ENCODE peak calls at places on chromosomes 3 and 15, in ten cellular contexts. One of them, this sample, is unnamed.
A peak's percentile ranks its signal among the peaks of the same experiment; 100 is the strongest.

GRCh38 chr15:92666780-92667179 is 11.2 kb upstream of the FAM174B start:
- DNase-seq in sigmoid colon: peak; percentile 75
- DNase-seq in MM.1S: no peak
- DNase-seq in dermis microvascular lymphatic vessel endothelial cell: no peak
- DNase-seq in T1000: no peak
- DNase-seq in astrocyte of the cerebellum: no peak
- DNase-seq in mucosa of descending colon: peak; percentile 27
- DNase-seq in CD4-positive, CD25-positive, alpha-beta regulatory T cell: no peak
- DNase-seq in A172: no peak
- DNase-seq in SW480: no peak
- DNase-seq in this sample: no peak

GRCh38 chr3:69326821-69327433 is 59.0 kb downstream of the FRMD4B start:
- DNase-seq in sigmoid colon: no peak
- DNase-seq in MM.1S: peak; percentile 94
- DNase-seq in dermis microvascular lymphatic vessel endothelial cell: peak; percentile 37
- DNase-seq in T1000: no peak
- DNase-seq in astrocyte of the cerebellum: peak; percentile 15
- DNase-seq in mucosa of descending colon: peak; percentile 23
- DNase-seq in CD4-positive, CD25-positive, alpha-beta regulatory T cell: peak; percentile 67
- DNase-seq in A172: peak; percentile 11
- DNase-seq in SW480: no peak
- DNase-seq in this sample: peak; percentile 12

GRCh38 chr15:99722406-99722805 is 10.8 kb downstream of the LYSMD4 start:
- DNase-seq in sigmoid colon: no peak
- DNase-seq in MM.1S: no peak
- DNase-seq in dermis microvascular lymphatic vessel endothelial cell: no peak
- DNase-seq in T1000: no peak
- DNase-seq in astrocyte of the cerebellum: no peak
- DNase-seq in mucosa of descending colon: no peak
- DNase-seq in CD4-positive, CD25-positive, alpha-beta regulatory T cell: no peak
- DNase-seq in A172: no peak
- DNase-seq in SW480: no peak
- DNase-seq in this sample: no peak

GRCh38 chr15:65789105-65789504 is 3.0 kb downstream of the DENND4A start:
- DNase-seq in sigmoid colon: no peak
- DNase-seq in MM.1S: no peak
- DNase-seq in dermis microvascular lymphatic vessel endothelial cell: no peak
- DNase-seq in T1000: no peak
- DNase-seq in astrocyte of the cerebellum: no peak
- DNase-seq in mucosa of descending colon: no peak
- DNase-seq in CD4-positive, CD25-positive, alpha-beta regulatory T cell: no peak
- DNase-seq in A172: no peak
- DNase-seq in SW480: no peak
- DNase-seq in this sample: no peak

GRCh38 chr15:32844118-32844711 is 126.4 kb downstream of the GREM1 start:
- DNase-seq in sigmoid colon: no peak
- DNase-seq in MM.1S: peak; percentile 17
- DNase-seq in dermis microvascular lymphatic vessel endothelial cell: peak; percentile 60
- DNase-seq in T1000: no peak
- DNase-seq in astrocyte of the cerebellum: no peak
- DNase-seq in mucosa of descending colon: no peak
- DNase-seq in CD4-positive, CD25-positive, alpha-beta regulatory T cell: peak; percentile 8
- DNase-seq in A172: peak; percentile 38
- DNase-seq in SW480: peak; percentile 11
- DNase-seq in this sample: peak; percentile 75

GRCh38 chr15:40340038-40340739 is 550 bp downstream of the CCDC9B start:
- DNase-seq in sigmoid colon: peak; percentile 96
- DNase-seq in MM.1S: no peak
- DNase-seq in dermis microvascular lymphatic vessel endothelial cell: peak; percentile 71
- DNase-seq in T1000: peak; percentile 38
- DNase-seq in astrocyte of the cerebellum: no peak
- DNase-seq in mucosa of descending colon: peak; percentile 75
- DNase-seq in CD4-positive, CD25-positive, alpha-beta regulatory T cell: no peak
- DNase-seq in A172: peak; percentile 55
- DNase-seq in SW480: peak; percentile 33
- DNase-seq in this sample: peak; percentile 82

GRCh38 chr3:176521531-176522175 is 675.6 kb downstream of the TBL1XR1 start:
- DNase-seq in sigmoid colon: no peak
- DNase-seq in MM.1S: no peak
- DNase-seq in dermis microvascular lymphatic vessel endothelial cell: no peak
- DNase-seq in T1000: no peak
- DNase-seq in astrocyte of the cerebellum: no peak
- DNase-seq in mucosa of descending colon: no peak
- DNase-seq in CD4-positive, CD25-positive, alpha-beta regulatory T cell: no peak
- DNase-seq in A172: no peak
- DNase-seq in SW480: no peak
- DNase-seq in this sample: peak; percentile 73

GRCh38 chr3:9912294-9912935 is 4.5 kb upstream of the IL17RC start:
- DNase-seq in sigmoid colon: no peak
- DNase-seq in MM.1S: no peak
- DNase-seq in dermis microvascular lymphatic vessel endothelial cell: no peak
- DNase-seq in T1000: peak; percentile 29
- DNase-seq in astrocyte of the cerebellum: peak; percentile 26
- DNase-seq in mucosa of descending colon: no peak
- DNase-seq in CD4-positive, CD25-positive, alpha-beta regulatory T cell: peak; percentile 47
- DNase-seq in A172: peak; percentile 59
- DNase-seq in SW480: no peak
- DNase-seq in this sample: peak; percentile 70

GRCh38 chr15:78082106-78082742 is 4.7 kb upstream of the TBC1D2B start:
- DNase-seq in sigmoid colon: peak; percentile 67
- DNase-seq in MM.1S: no peak
- DNase-seq in dermis microvascular lymphatic vessel endothelial cell: peak; percentile 17
- DNase-seq in T1000: peak; percentile 22
- DNase-seq in astrocyte of the cerebellum: no peak
- DNase-seq in mucosa of descending colon: no peak
- DNase-seq in CD4-positive, CD25-positive, alpha-beta regulatory T cell: no peak
- DNase-seq in A172: peak; percentile 23
- DNase-seq in SW480: no peak
- DNase-seq in this sample: no peak

GRCh38 chr15:63987979-63988378 is 58.3 kb downstream of the DAPK2 start:
- DNase-seq in sigmoid colon: no peak
- DNase-seq in MM.1S: no peak
- DNase-seq in dermis microvascular lymphatic vessel endothelial cell: no peak
- DNase-seq in T1000: no peak
- DNase-seq in astrocyte of the cerebellum: no peak
- DNase-seq in mucosa of descending colon: no peak
- DNase-seq in CD4-positive, CD25-positive, alpha-beta regulatory T cell: no peak
- DNase-seq in A172: no peak
- DNase-seq in SW480: no peak
- DNase-seq in this sample: no peak

GRCh38 chr3:50609071-50609742 is 2.4 kb downstream of the CISH start:
- DNase-seq in sigmoid colon: no peak
- DNase-seq in MM.1S: no peak
- DNase-seq in dermis microvascular lymphatic vessel endothelial cell: no peak
- DNase-seq in T1000: no peak
- DNase-seq in astrocyte of the cerebellum: no peak
- DNase-seq in mucosa of descending colon: no peak
- DNase-seq in CD4-positive, CD25-positive, alpha-beta regulatory T cell: peak; percentile 64
- DNase-seq in A172: no peak
- DNase-seq in SW480: no peak
- DNase-seq in this sample: no peak

GRCh38 chr15:27582741-27583400 is 516.2 kb downstream of the OCA2 start:
- DNase-seq in sigmoid colon: no peak
- DNase-seq in MM.1S: no peak
- DNase-seq in dermis microvascular lymphatic vessel endothelial cell: no peak
- DNase-seq in T1000: no peak
- DNase-seq in astrocyte of the cerebellum: peak; percentile 24
- DNase-seq in mucosa of descending colon: no peak
- DNase-seq in CD4-positive, CD25-positive, alpha-beta regulatory T cell: no peak
- DNase-seq in A172: no peak
- DNase-seq in SW480: no peak
- DNase-seq in this sample: no peak

GRCh38 chr15:84953136-84953535 is 28.5 kb upstream of the PDE8A start:
- DNase-seq in sigmoid colon: no peak
- DNase-seq in MM.1S: no peak
- DNase-seq in dermis microvascular lymphatic vessel endothelial cell: peak; percentile 18
- DNase-seq in T1000: no peak
- DNase-seq in astrocyte of the cerebellum: no peak
- DNase-seq in mucosa of descending colon: no peak
- DNase-seq in CD4-positive, CD25-positive, alpha-beta regulatory T cell: no peak
- DNase-seq in A172: no peak
- DNase-seq in SW480: no peak
- DNase-seq in this sample: no peak

GRCh38 chr3:47008258-47008671 is 28.8 kb downstream of the NBEAL2 start:
- DNase-seq in sigmoid colon: peak; percentile 65
- DNase-seq in MM.1S: no peak
- DNase-seq in dermis microvascular lymphatic vessel endothelial cell: no peak
- DNase-seq in T1000: no peak
- DNase-seq in astrocyte of the cerebellum: no peak
- DNase-seq in mucosa of descending colon: no peak
- DNase-seq in CD4-positive, CD25-positive, alpha-beta regulatory T cell: no peak
- DNase-seq in A172: no peak
- DNase-seq in SW480: no peak
- DNase-seq in this sample: no peak

GRCh38 chr15:45163508-45163856 is 24.3 kb downstream of the SHF start:
- DNase-seq in sigmoid colon: no peak
- DNase-seq in MM.1S: no peak
- DNase-seq in dermis microvascular lymphatic vessel endothelial cell: no peak
- DNase-seq in T1000: no peak
- DNase-seq in astrocyte of the cerebellum: no peak
- DNase-seq in mucosa of descending colon: no peak
- DNase-seq in CD4-positive, CD25-positive, alpha-beta regulatory T cell: no peak
- DNase-seq in A172: no peak
- DNase-seq in SW480: no peak
- DNase-seq in this sample: no peak

GRCh38 chr15:69154684-69155083 is 5.8 kb upstream of the GLCE start:
- DNase-seq in sigmoid colon: no peak
- DNase-seq in MM.1S: no peak
- DNase-seq in dermis microvascular lymphatic vessel endothelial cell: peak; percentile 94
- DNase-seq in T1000: no peak
- DNase-seq in astrocyte of the cerebellum: peak; percentile 23
- DNase-seq in mucosa of descending colon: no peak
- DNase-seq in CD4-positive, CD25-positive, alpha-beta regulatory T cell: no peak
- DNase-seq in A172: peak; percentile 49
- DNase-seq in SW480: no peak
- DNase-seq in this sample: peak; percentile 83

GRCh38 chr15:53384417-53384816 is 375.0 kb downstream of the WDR72 start:
- DNase-seq in sigmoid colon: no peak
- DNase-seq in MM.1S: no peak
- DNase-seq in dermis microvascular lymphatic vessel endothelial cell: no peak
- DNase-seq in T1000: no peak
- DNase-seq in astrocyte of the cerebellum: no peak
- DNase-seq in mucosa of descending colon: peak; percentile 53
- DNase-seq in CD4-positive, CD25-positive, alpha-beta regulatory T cell: no peak
- DNase-seq in A172: no peak
- DNase-seq in SW480: peak; percentile 26
- DNase-seq in this sample: no peak

GRCh38 chr15:86040360-86041095 is 39.1 kb upstream of the AGBL1 start:
- DNase-seq in sigmoid colon: no peak
- DNase-seq in MM.1S: no peak
- DNase-seq in dermis microvascular lymphatic vessel endothelial cell: no peak
- DNase-seq in T1000: no peak
- DNase-seq in astrocyte of the cerebellum: no peak
- DNase-seq in mucosa of descending colon: no peak
- DNase-seq in CD4-positive, CD25-positive, alpha-beta regulatory T cell: no peak
- DNase-seq in A172: no peak
- DNase-seq in SW480: no peak
- DNase-seq in this sample: no peak

GRCh38 chr3:99023590-99024192 is 122.2 kb upstream of the DCBLD2 start:
- DNase-seq in sigmoid colon: no peak
- DNase-seq in MM.1S: peak; percentile 47
- DNase-seq in dermis microvascular lymphatic vessel endothelial cell: peak; percentile 67
- DNase-seq in T1000: no peak
- DNase-seq in astrocyte of the cerebellum: peak; percentile 36
- DNase-seq in mucosa of descending colon: peak; percentile 10
- DNase-seq in CD4-positive, CD25-positive, alpha-beta regulatory T cell: peak; percentile 18
- DNase-seq in A172: peak; percentile 42
- DNase-seq in SW480: peak; percentile 34
- DNase-seq in this sample: peak; percentile 65

GRCh38 chr15:30791776-30792175 is 111.9 kb upstream of the FAN1 start:
- DNase-seq in sigmoid colon: no peak
- DNase-seq in MM.1S: no peak
- DNase-seq in dermis microvascular lymphatic vessel endothelial cell: no peak
- DNase-seq in T1000: no peak
- DNase-seq in astrocyte of the cerebellum: no peak
- DNase-seq in mucosa of descending colon: no peak
- DNase-seq in CD4-positive, CD25-positive, alpha-beta regulatory T cell: no peak
- DNase-seq in A172: no peak
- DNase-seq in SW480: no peak
- DNase-seq in this sample: no peak